ENCODE peak calls at places on chromosomes 2 and 18, in five cellular contexts. N is IMR-90, S is astrocyte, Z is neural progenitor cell, H is fibroblast of lung. Q is an unnamed sample.
A peak's percentile ranks its signal among the peaks of the same experiment; 100 is the strongest.

GRCh38 chr2:119011162-119011909 is 69.3 kb downstream of the MARCO start:
- DNase-seq in S (peak; percentile 9), Z (peak; percentile 90), N (peak; percentile 5), H (peak; percentile 28), Q (peak; percentile 78)

GRCh38 chr2:31401580-31401979 is 13.0 kb downstream of the XDH start:
- DNase-seq in Z (no peak), N (peak; percentile 96), S (peak; percentile 95), H (peak; percentile 96), Q (peak; percentile 95)

GRCh38 chr18:46148810-46149209 is 44.6 kb downstream of the HAUS1 start:
- DNase-seq in H (peak; percentile 41), Z (peak; percentile 78), N (peak; percentile 59), S (peak; percentile 23), Q (peak; percentile 71)

GRCh38 chr18:70422061-70422965 is 133.5 kb downstream of the SOCS6 start:
- DNase-seq in Z (no peak), H (peak; percentile 98), N (peak; percentile 93), S (peak; percentile 96), Q (peak; percentile 93)

GRCh38 chr18:27198036-27198435 is 12.9 kb upstream of the CHST9 start:
- DNase-seq in N (no peak), H (no peak), S (no peak), Z (no peak), Q (no peak)

GRCh38 chr2:1823187-1824169 is 79.2 kb upstream of the PXDN start:
- DNase-seq in Z (peak; percentile 80), S (no peak), N (no peak), H (no peak), Q (no peak)

GRCh38 chr2:88857274-88857741 is 165.8 kb downstream of the RPIA start:
- DNase-seq in S (no peak), N (no peak), H (no peak), Z (no peak), Q (no peak)

GRCh38 chr2:71552861-71553301 is 99.5 kb downstream of the DYSF start:
- DNase-seq in Z (no peak), S (no peak), H (no peak), N (no peak), Q (no peak)

GRCh38 chr2:133264951-133265949 is 303.0 kb downstream of the NCKAP5 start:
- DNase-seq in N (no peak), S (peak; percentile 20), Z (peak; percentile 67), H (peak; percentile 23), Q (no peak)

GRCh38 chr2:204343685-204344084 is 201.6 kb upstream of the PARD3B start:
- DNase-seq in Z (no peak), N (no peak), H (no peak), S (no peak), Q (no peak)

GRCh38 chr18:77053616-77054287 is 78.8 kb downstream of the MBP start:
- DNase-seq in N (no peak), S (no peak), Z (no peak), H (no peak), Q (no peak)

GRCh38 chr18:77054288-77054605 is 78.3 kb downstream of the MBP start:
- DNase-seq in H (no peak), S (no peak), N (no peak), Z (no peak), Q (no peak)

GRCh38 chr18:77056399-77057015 is 76.1 kb downstream of the MBP start:
- DNase-seq in S (no peak), Z (peak; percentile 63), H (no peak), N (no peak), Q (peak; percentile 25)

GRCh38 chr18:77055429-77056310 is 76.9 kb downstream of the MBP start:
- DNase-seq in S (no peak), H (no peak), N (peak; percentile 58), Z (no peak), Q (no peak)

GRCh38 chr18:77054606-77055428 is 77.8 kb downstream of the MBP start:
- DNase-seq in H (peak; percentile 80), S (peak; percentile 75), N (peak; percentile 93), Z (peak; percentile 71), Q (peak; percentile 88)
- H3K4me2 ChIP-seq in H (no peak overlapping the region), S (peak overlapping the region; percentile 79), N (peak overlapping the region; percentile 48), Z (no peak overlapping the region), Q (peak overlapping the region; percentile 30)

GRCh38 chr2:20676353-20677215 is 9.6 kb downstream of the GDF7 start:
- DNase-seq in N (no peak), H (no peak), Z (no peak), S (no peak), Q (peak; percentile 15)

GRCh38 chr2:20678751-20679150 is 11.8 kb downstream of the GDF7 start:
- DNase-seq in S (no peak), H (no peak), N (no peak), Z (no peak), Q (no peak)

GRCh38 chr2:20674974-20675679 is 8.2 kb downstream of the GDF7 start:
- DNase-seq in N (peak; percentile 87), H (peak; percentile 77), Z (no peak), S (peak; percentile 64), Q (peak; percentile 90)

GRCh38 chr2:20675701-20676352 is 8.9 kb downstream of the GDF7 start:
- DNase-seq in Z (peak; percentile 51), S (no peak), N (no peak), H (no peak), Q (peak; percentile 47)

DNA sequence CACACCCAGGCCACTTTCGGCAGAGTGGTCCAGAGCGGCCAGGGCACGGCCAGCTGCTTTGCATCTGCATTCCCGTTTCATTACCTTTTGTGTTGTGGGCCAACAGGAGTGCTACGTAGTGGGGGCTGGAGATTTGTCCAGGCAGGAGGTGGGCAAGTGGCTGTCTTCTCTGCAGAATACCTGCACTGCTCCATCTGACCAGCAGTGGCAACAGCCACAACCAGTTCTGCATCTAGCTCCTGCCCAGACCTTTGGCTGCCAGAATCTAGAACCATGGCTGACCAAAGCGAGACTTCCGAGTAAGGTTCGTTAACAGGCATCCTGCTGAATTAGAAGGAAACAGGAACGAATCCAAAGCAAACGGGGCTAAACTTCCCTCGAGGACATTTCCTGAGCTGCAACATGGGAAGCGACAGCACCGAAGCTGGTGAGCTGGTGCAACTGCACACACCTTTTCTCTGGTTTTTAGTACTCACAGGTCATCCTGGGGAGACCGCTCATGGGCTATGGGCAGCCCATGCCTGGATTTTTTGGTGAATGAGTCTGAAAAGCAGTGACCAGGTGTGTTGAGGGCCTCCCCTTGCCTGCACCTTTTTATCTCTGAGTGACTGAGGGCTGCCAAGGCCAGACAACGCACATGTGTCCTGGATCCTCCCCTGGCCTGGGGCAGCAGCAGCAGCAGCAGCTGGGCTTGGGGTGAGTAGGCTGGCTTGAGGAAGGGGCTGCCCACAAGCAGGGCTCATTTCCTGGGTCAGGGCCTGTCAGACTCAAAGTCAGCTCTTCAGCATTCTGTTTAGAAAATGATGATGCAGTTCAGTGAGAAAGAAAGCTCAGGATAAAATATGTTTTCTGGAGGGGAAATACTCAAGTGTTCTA is 10.6 kb downstream of the GDF7 start:
- DNase-seq in Z (peak; percentile 35), S (no peak), N (no peak), H (no peak), Q (no peak)
- H3K4me2 ChIP-seq in Z (no peak overlapping the region), S (no peak overlapping the region), N (no peak overlapping the region), H (no peak overlapping the region), Q (no peak overlapping the region)

GRCh38 chr2:42925742-42926437 is 133.5 kb upstream of the HAAO start:
- DNase-seq in N (no peak), H (no peak), Z (peak; percentile 52), S (no peak), Q (peak; percentile 65)
- H3K4me2 ChIP-seq in N (no peak overlapping the region), H (no peak overlapping the region), Z (peak overlapping the region; percentile 43), S (peak overlapping the region; percentile 80), Q (peak overlapping the region; percentile 82)

DNA sequence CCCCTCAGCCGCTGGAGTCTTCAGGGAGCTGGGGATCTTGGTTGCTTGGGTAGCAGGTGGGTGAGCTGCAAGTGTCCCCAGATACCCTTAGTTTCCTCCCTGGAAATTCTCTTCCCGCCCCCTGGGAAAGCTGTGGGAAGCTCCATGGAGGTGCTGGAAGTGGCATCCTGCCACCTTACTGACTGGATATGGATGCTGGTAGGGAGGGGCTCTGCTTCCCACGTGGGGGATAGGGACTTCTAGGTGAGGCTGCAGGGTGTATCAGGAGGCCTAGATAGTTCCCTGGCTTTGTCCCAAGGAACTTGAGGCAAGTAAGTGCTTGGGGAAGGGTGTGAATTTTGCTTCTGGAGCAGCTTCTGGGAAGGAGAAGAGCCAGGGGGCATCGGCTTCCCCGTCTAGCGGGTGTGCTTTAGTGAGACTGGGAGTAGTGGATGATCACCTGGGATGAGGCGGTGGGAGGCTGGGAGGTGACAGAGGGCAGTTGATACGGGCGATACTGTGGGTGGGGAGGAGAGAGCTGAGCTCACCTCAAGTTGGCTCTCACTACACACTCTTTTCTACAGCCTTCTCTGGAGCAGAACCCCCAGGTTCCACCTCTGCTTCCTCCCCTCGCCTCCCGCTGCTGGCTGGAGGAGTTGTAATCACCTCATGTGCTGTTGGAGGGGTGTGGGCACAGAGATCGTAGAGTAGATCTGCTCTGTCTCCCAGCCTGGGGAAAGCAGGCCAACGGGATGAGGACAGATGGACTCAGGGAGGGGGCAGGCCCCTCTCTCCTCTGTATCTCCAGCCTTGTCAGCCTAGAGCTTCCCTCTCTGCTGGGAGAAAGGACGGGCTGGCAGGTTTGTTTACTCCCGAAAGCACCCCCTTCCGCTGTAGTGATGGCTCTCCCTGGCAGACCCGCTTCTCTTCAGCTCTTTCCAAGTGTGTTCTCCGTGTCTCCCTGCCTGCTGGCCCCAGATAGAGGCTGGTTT is 19.8 kb downstream of the TET3 start:
- DNase-seq in Z (no peak), N (no peak), H (no peak), S (no peak), Q (peak; percentile 22)
- H3K4me2 ChIP-seq in Z (peak overlapping the region; percentile 76), N (peak overlapping the region; percentile 97), H (peak overlapping the region; percentile 75), S (peak overlapping the region; percentile 99), Q (peak overlapping the region; percentile 71)

DNA sequence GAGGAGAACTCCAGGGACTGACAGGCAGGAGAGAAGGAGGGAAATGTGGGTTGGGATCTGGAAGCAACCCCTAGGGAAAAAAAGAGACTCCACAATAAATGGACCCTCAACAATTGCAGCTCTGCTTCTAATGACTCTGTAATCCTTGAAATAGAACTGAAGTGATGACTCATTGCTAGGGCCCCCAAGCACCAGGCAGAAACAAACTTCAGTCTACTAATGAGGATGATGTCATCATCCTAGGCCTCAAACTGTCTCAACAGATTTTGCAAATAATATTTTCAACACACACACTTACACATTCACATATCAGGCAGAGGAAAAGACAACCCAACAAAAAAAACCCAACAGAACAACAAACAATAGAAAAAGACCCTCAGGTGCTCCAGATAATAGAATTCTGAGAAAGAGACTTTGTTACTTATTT is 143.3 kb downstream of the HDAC4 start:
- DNase-seq in S (peak; percentile 92), Z (no peak), N (peak; percentile 96), H (peak; percentile 94), Q (peak; percentile 90)
- H3K4me2 ChIP-seq in S (peak overlapping the region; percentile 78), Z (no peak overlapping the region), N (peak overlapping the region; percentile 72), H (no peak overlapping the region), Q (peak overlapping the region; percentile 64)

GRCh38 chr18:11713756-11714155 is 24.7 kb downstream of the GNAL start:
- DNase-seq in N (no peak), H (no peak), Z (no peak), S (no peak), Q (no peak)
- H3K4me2 ChIP-seq in N (peak overlapping the region; percentile 77), H (no peak overlapping the region), Z (no peak overlapping the region), S (no peak overlapping the region), Q (no peak overlapping the region)

GRCh38 chr18:49048361-49048760 is 97.6 kb upstream of the SMAD7 start:
- DNase-seq in Z (no peak), S (peak; percentile 61), N (peak; percentile 96), H (peak; percentile 68), Q (peak; percentile 86)
- H3K4me2 ChIP-seq in Z (no peak overlapping the region), S (no peak overlapping the region), N (peak overlapping the region; percentile 38), H (no peak overlapping the region), Q (peak overlapping the region; percentile 38)

Q was measured in GM23248.